ENCODE peak calls at places on chromosome 4, in five cellular contexts. One of them, this sample, is unnamed.

GRCh38 chr4:3368841-3369760 is 72.7 kb upstream of the HGFAC start:
- DNase-seq in HepG2: no peak
- DNase-seq in H1: no peak
- DNase-seq in K562: peak
- DNase-seq in GM12878: no peak
- DNase-seq in this sample: no peak

GRCh38 chr4:184350213-184350817 is 124.0 kb downstream of the IRF2 start:
- DNase-seq in K562: no peak
- DNase-seq in H1: no peak
- DNase-seq in HepG2: no peak
- DNase-seq in GM12878: peak
- DNase-seq in this sample: no peak

GRCh38 chr4:39591290-39591689 is 47.4 kb downstream of the SMIM14 start:
- DNase-seq in K562: no peak
- DNase-seq in H1: no peak
- DNase-seq in HepG2: peak
- DNase-seq in GM12878: no peak
- DNase-seq in this sample: no peak

GRCh38 chr4:18039113-18039512 is 17.6 kb upstream of the LCORL start:
- DNase-seq in GM12878: no peak
- DNase-seq in H1: no peak
- DNase-seq in HepG2: no peak
- DNase-seq in K562: no peak
- DNase-seq in this sample: no peak

GRCh38 chr4:6307891-6308290 is 38.2 kb downstream of the WFS1 start:
- DNase-seq in GM12878: no peak
- DNase-seq in K562: no peak
- DNase-seq in HepG2: no peak
- DNase-seq in H1: no peak
- DNase-seq in this sample: no peak

GRCh38 chr4:116639070-116639577 is 446.3 kb downstream of the TRAM1L1 start:
- DNase-seq in H1: no peak
- DNase-seq in K562: no peak
- DNase-seq in HepG2: no peak
- DNase-seq in GM12878: no peak
- DNase-seq in this sample: no peak

GRCh38 chr4:124710911-124711310 is 1.6 kb downstream of the ANKRD50 start:
- DNase-seq in GM12878: no peak
- DNase-seq in HepG2: no peak
- DNase-seq in H1: no peak
- DNase-seq in K562: no peak
- DNase-seq in this sample: no peak

GRCh38 chr4:118758293-118758692 is 73.1 kb downstream of the METTL14 start:
- DNase-seq in HepG2: no peak
- DNase-seq in K562: no peak
- DNase-seq in H1: no peak
- DNase-seq in GM12878: no peak
- DNase-seq in this sample: no peak

GRCh38 chr4:102867278-102868152 is 1.3 kb upstream of the CISD2 start:
- DNase-seq in GM12878: peak
- DNase-seq in K562: no peak
- DNase-seq in HepG2: no peak
- DNase-seq in H1: no peak
- DNase-seq in this sample: no peak

GRCh38 chr4:121951570-121952110 is at the start of gene TRPC3:
- DNase-seq in H1: no peak
- DNase-seq in GM12878: no peak
- DNase-seq in K562: peak
- DNase-seq in HepG2: no peak
- DNase-seq in this sample: peak

GRCh38 chr4:2413821-2414610 is 4.4 kb downstream of the ZFYVE28 start:
- DNase-seq in H1: no peak
- DNase-seq in HepG2: no peak
- DNase-seq in GM12878: no peak
- DNase-seq in K562: peak
- DNase-seq in this sample: peak

GRCh38 chr4:19455850-19456602 is 795.7 kb upstream of the SLIT2 start:
- DNase-seq in K562: no peak
- DNase-seq in GM12878: no peak
- DNase-seq in H1: no peak
- DNase-seq in HepG2: no peak
- DNase-seq in this sample: no peak

GRCh38 chr4:62118558-62118957 is 918.4 kb downstream of the ADGRL3 start:
- DNase-seq in HepG2: no peak
- DNase-seq in H1: no peak
- DNase-seq in GM12878: no peak
- DNase-seq in K562: no peak
- DNase-seq in this sample: no peak

GRCh38 chr4:137610960-137611359 is 78.7 kb upstream of the PCDH18 start:
- DNase-seq in GM12878: no peak
- DNase-seq in H1: no peak
- DNase-seq in HepG2: peak
- DNase-seq in K562: no peak
- DNase-seq in this sample: peak

GRCh38 chr4:56048621-56049427 is 100.1 kb downstream of the CEP135 start:
- DNase-seq in HepG2: no peak
- DNase-seq in H1: peak
- DNase-seq in K562: peak
- DNase-seq in GM12878: peak
- DNase-seq in this sample: peak

GRCh38 chr4:152385551-152385950 is 150.3 kb downstream of the FBXW7 start:
- DNase-seq in GM12878: no peak
- DNase-seq in HepG2: no peak
- DNase-seq in H1: no peak
- DNase-seq in K562: peak
- DNase-seq in this sample: peak

GRCh38 chr4:8101796-8102355 is 56.7 kb downstream of the ABLIM2 start:
- DNase-seq in H1: no peak
- DNase-seq in K562: no peak
- DNase-seq in GM12878: no peak
- DNase-seq in HepG2: no peak
- DNase-seq in this sample: no peak

GRCh38 chr4:8101213-8101781 is 57.3 kb downstream of the ABLIM2 start:
- DNase-seq in H1: no peak
- DNase-seq in GM12878: no peak
- DNase-seq in K562: no peak
- DNase-seq in HepG2: peak
- DNase-seq in this sample: no peak

GRCh38 chr4:8102831-8103230 is 55.8 kb downstream of the ABLIM2 start:
- DNase-seq in HepG2: no peak
- DNase-seq in K562: no peak
- DNase-seq in GM12878: no peak
- DNase-seq in H1: no peak
- DNase-seq in this sample: no peak

GRCh38 chr4:8099981-8100464 is 58.6 kb downstream of the ABLIM2 start:
- DNase-seq in GM12878: no peak
- DNase-seq in H1: no peak
- DNase-seq in K562: no peak
- DNase-seq in HepG2: no peak
- DNase-seq in this sample: no peak

DNA sequence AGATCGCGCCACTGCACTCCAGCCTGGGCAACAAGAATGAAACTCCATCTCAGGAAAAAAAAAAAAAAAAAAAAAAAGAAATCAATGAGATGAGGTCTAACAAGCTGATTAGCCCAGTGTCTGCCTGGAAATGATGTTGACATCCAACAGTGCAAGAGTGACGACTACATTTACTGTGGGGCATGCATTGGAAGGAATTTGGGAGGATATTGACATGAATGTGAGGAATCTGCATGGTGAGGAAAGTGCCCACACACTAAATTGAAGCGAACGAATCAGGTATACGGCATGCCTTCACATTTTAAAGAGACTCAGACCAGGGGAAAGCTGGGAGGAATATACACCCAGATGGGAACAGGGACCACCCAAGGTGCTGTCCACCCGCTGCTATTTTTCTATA is 57.9 kb downstream of the ABLIM2 start:
- DNase-seq in HepG2: no peak
- DNase-seq in GM12878: no peak
- DNase-seq in H1: no peak
- DNase-seq in K562: no peak
- DNase-seq in this sample: no peak
- H3K4me2 ChIP-seq in HepG2: no peak
- H3K4me2 ChIP-seq in GM12878: no peak
- H3K4me2 ChIP-seq in H1: no peak
- H3K4me2 ChIP-seq in K562: no peak
- H3K4me2 ChIP-seq in this sample: no peak

GRCh38 chr4:139910106-139910505 is 243.9 kb downstream of the MAML3 start:
- DNase-seq in H1: no peak
- DNase-seq in GM12878: no peak
- DNase-seq in HepG2: no peak
- DNase-seq in K562: no peak
- DNase-seq in this sample: no peak

GRCh38 chr4:139905489-139905888 is 239.9 kb downstream of the MGST2 start:
- DNase-seq in HepG2: no peak
- DNase-seq in H1: no peak
- DNase-seq in K562: no peak
- DNase-seq in GM12878: no peak
- DNase-seq in this sample: no peak

GRCh38 chr4:139904406-139904805 is 238.8 kb downstream of the MGST2 start:
- DNase-seq in H1: no peak
- DNase-seq in HepG2: no peak
- DNase-seq in GM12878: no peak
- DNase-seq in K562: no peak
- DNase-seq in this sample: no peak

GRCh38 chr4:139909036-139909435 is 243.4 kb downstream of the MGST2 start:
- DNase-seq in HepG2: no peak
- DNase-seq in GM12878: no peak
- DNase-seq in H1: no peak
- DNase-seq in K562: no peak
- DNase-seq in this sample: no peak

DNA sequence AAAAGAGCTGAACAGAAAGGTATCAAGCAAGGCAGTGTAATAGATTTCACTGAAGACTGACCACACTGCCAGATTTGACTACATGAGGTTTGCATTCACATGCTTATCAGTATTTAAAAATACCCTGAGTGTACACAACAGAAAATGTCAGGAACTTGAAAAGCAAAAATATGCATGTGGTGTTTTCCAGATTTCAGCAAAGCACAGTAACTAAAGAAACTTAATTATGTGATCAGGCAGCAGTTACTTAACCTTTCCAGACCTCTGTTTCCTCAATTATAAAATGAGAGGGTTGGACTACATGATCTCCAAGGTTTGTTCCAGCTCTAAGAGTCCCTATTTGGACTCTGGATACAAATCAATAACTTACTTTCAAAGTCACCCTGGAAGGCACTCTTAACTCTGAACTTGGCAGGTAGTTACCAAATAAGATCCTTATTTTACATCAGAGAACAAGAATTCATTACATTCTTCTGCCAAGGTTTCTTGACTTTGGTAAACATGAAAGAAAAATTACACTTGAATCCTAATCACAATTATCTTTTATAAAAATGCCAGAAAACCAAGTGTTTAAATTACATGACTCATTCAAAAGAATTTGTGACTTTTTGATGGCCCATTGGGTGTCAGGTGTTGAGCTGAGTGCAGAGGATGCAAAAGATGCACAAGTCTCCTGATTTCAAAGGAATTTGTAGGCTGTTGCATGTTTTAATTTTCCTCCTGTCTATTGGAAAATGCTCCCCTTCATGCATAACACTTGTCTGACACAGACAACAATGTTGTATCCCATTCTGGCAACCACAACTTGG is 241.6 kb downstream of the MGST2 start:
- DNase-seq in GM12878: peak
- DNase-seq in K562: no peak
- DNase-seq in H1: no peak
- DNase-seq in HepG2: no peak
- DNase-seq in this sample: no peak
- TF ChIP-seq CREB1 in GM12878: no peak
- TF ChIP-seq CREB1 in K562: no peak
- TF ChIP-seq CREB1 in H1: no peak
- TF ChIP-seq CREB1 in HepG2: no peak
- TF ChIP-seq CREB1 in this sample: no peak

GRCh38 chr4:113616443-113616842 is 145.1 kb downstream of the CAMK2D start:
- DNase-seq in H1: no peak
- DNase-seq in K562: no peak
- DNase-seq in HepG2: no peak
- DNase-seq in GM12878: no peak
- DNase-seq in this sample: no peak
- H3K4me2 ChIP-seq in H1: no peak
- H3K4me2 ChIP-seq in K562: no peak
- H3K4me2 ChIP-seq in HepG2: no peak
- H3K4me2 ChIP-seq in GM12878: no peak
- H3K4me2 ChIP-seq in this sample: no peak

DNA sequence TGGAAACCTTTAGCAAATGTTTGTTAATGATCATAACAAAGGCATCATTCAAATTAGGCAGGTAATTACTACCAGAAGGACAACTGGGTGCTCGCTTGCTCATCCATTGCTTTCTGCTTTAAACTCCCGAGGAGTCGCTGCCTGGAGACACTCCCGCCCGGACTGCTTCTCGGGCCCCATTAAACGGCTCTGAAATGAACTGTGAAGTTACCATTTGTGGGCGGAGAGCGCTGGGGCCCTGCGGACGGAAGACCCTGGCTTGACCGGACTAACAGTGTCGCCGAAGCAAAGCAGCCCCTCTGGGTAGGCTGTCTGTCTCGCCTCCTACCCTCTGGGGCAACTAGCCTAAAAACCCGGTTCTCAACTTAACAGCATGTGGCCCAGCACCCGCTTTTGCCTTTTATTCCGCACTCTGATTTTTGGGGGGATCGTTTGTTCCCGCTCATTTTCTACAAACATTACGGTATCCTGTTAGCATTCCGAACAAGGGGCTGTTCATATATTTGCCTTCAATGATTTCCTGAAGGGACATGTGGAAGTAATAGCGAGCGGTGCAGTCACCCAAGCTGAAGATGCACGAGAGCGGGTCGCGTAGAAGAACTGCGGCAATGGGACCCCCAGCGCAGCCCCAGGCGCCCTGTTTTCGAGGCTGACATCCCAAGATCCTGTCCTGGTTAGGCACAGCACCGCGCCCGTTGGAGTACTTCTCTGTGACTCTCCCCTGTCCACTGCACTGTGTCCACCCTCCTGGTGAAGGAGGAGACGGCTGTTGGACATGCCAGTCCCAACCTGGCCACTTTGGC is 1.6 kb upstream of the PDGFRA start:
- DNase-seq in HepG2: no peak
- DNase-seq in K562: no peak
- DNase-seq in GM12878: no peak
- DNase-seq in H1: no peak
- DNase-seq in this sample: peak
- TF ChIP-seq CREB1 in HepG2: no peak
- TF ChIP-seq CREB1 in K562: no peak
- TF ChIP-seq CREB1 in GM12878: no peak
- TF ChIP-seq CREB1 in H1: no peak
- TF ChIP-seq CREB1 in this sample: no peak

GRCh38 chr4:87654487-87655044 is 4.5 kb downstream of the DMP1 start:
- DNase-seq in K562: no peak
- DNase-seq in GM12878: no peak
- DNase-seq in H1: no peak
- DNase-seq in HepG2: no peak
- DNase-seq in this sample: peak
- H3K4me2 ChIP-seq in K562: no peak
- H3K4me2 ChIP-seq in GM12878: no peak
- H3K4me2 ChIP-seq in H1: peak
- H3K4me2 ChIP-seq in HepG2: no peak
- H3K4me2 ChIP-seq in this sample: peak